ENCODE peak calls at places on chromosomes 5 and 9, in seven cellular contexts. One of them, this sample, is unnamed. For H3K9me3, the result is how much of the 10 kb centered on the place peaks cover.

GRCh38 chr9:89483592-89484474 is 14.1 kb downstream of the SEMA4D start:
- DNase-seq in CD8-positive, alpha-beta memory T cell: peak
- DNase-seq in left ventricle myocardium inferior: no peak
- DNase-seq in small intestine: no peak
- DNase-seq in Panc1: no peak
- DNase-seq in psoas muscle: no peak
- DNase-seq in colonic mucosa: no peak
- DNase-seq in this sample: no peak

GRCh38 chr5:117454716-117455212 is 880.1 kb upstream of the SEMA6A start:
- DNase-seq in small intestine: peak
- DNase-seq in CD8-positive, alpha-beta memory T cell: peak
- DNase-seq in colonic mucosa: peak
- DNase-seq in psoas muscle: peak
- DNase-seq in left ventricle myocardium inferior: peak
- DNase-seq in Panc1: peak
- DNase-seq in this sample: no peak

GRCh38 chr5:138408023-138408422 is 30.8 kb upstream of the REEP2 start:
- DNase-seq in Panc1: no peak
- DNase-seq in left ventricle myocardium inferior: no peak
- DNase-seq in CD8-positive, alpha-beta memory T cell: no peak
- DNase-seq in psoas muscle: no peak
- DNase-seq in small intestine: peak
- DNase-seq in colonic mucosa: peak
- DNase-seq in this sample: no peak

GRCh38 chr5:22998775-22999174 is 145.6 kb upstream of the CDH12 start:
- DNase-seq in CD8-positive, alpha-beta memory T cell: no peak
- DNase-seq in colonic mucosa: no peak
- DNase-seq in Panc1: no peak
- DNase-seq in small intestine: no peak
- DNase-seq in psoas muscle: no peak
- DNase-seq in left ventricle myocardium inferior: no peak
- DNase-seq in this sample: no peak

GRCh38 chr5:38821679-38822078 is 24.1 kb upstream of the OSMR start:
- DNase-seq in CD8-positive, alpha-beta memory T cell: no peak
- DNase-seq in colonic mucosa: no peak
- DNase-seq in small intestine: no peak
- DNase-seq in Panc1: no peak
- DNase-seq in psoas muscle: no peak
- DNase-seq in left ventricle myocardium inferior: no peak
- DNase-seq in this sample: no peak

GRCh38 chr9:95171001-95171400 is 146.5 kb downstream of the FANCC start:
- DNase-seq in left ventricle myocardium inferior: no peak
- DNase-seq in colonic mucosa: no peak
- DNase-seq in small intestine: no peak
- DNase-seq in psoas muscle: no peak
- DNase-seq in CD8-positive, alpha-beta memory T cell: no peak
- DNase-seq in Panc1: no peak
- DNase-seq in this sample: no peak

GRCh38 chr5:108983456-108984092 is 235.9 kb downstream of the FER start:
- DNase-seq in CD8-positive, alpha-beta memory T cell: no peak
- DNase-seq in psoas muscle: no peak
- DNase-seq in left ventricle myocardium inferior: no peak
- DNase-seq in Panc1: no peak
- DNase-seq in small intestine: no peak
- DNase-seq in colonic mucosa: no peak
- DNase-seq in this sample: no peak

GRCh38 chr9:129752915-129753724 is at the start of gene PTGES:
- DNase-seq in Panc1: no peak
- DNase-seq in colonic mucosa: peak
- DNase-seq in small intestine: peak
- DNase-seq in psoas muscle: peak
- DNase-seq in left ventricle myocardium inferior: peak
- DNase-seq in CD8-positive, alpha-beta memory T cell: peak
- DNase-seq in this sample: peak

GRCh38 chr5:128258387-128258786 is 174.8 kb downstream of the SLC12A2 start:
- DNase-seq in Panc1: no peak
- DNase-seq in CD8-positive, alpha-beta memory T cell: no peak
- DNase-seq in left ventricle myocardium inferior: no peak
- DNase-seq in psoas muscle: no peak
- DNase-seq in small intestine: no peak
- DNase-seq in colonic mucosa: no peak
- DNase-seq in this sample: no peak

GRCh38 chr9:125744616-125745387 is 2.4 kb upstream of the PBX3 start:
- DNase-seq in small intestine: no peak
- DNase-seq in colonic mucosa: no peak
- DNase-seq in left ventricle myocardium inferior: no peak
- DNase-seq in Panc1: no peak
- DNase-seq in CD8-positive, alpha-beta memory T cell: no peak
- DNase-seq in psoas muscle: no peak
- DNase-seq in this sample: no peak

GRCh38 chr5:170154297-170154696 is 48.6 kb downstream of the FOXI1 start:
- DNase-seq in CD8-positive, alpha-beta memory T cell: no peak
- DNase-seq in small intestine: no peak
- DNase-seq in psoas muscle: no peak
- DNase-seq in left ventricle myocardium inferior: no peak
- DNase-seq in colonic mucosa: no peak
- DNase-seq in Panc1: no peak
- DNase-seq in this sample: no peak

GRCh38 chr5:87400305-87400899 is 12.3 kb downstream of the CCNH start:
- DNase-seq in Panc1: no peak
- DNase-seq in left ventricle myocardium inferior: no peak
- DNase-seq in colonic mucosa: no peak
- DNase-seq in small intestine: peak
- DNase-seq in psoas muscle: no peak
- DNase-seq in CD8-positive, alpha-beta memory T cell: peak
- DNase-seq in this sample: no peak

GRCh38 chr5:140041099-140041491 is 2.0 kb downstream of the NRG2 start:
- DNase-seq in colonic mucosa: no peak
- DNase-seq in left ventricle myocardium inferior: no peak
- DNase-seq in CD8-positive, alpha-beta memory T cell: no peak
- DNase-seq in small intestine: no peak
- DNase-seq in psoas muscle: no peak
- DNase-seq in Panc1: no peak
- DNase-seq in this sample: no peak

GRCh38 chr9:25742241-25742640 is 64.0 kb upstream of the TUSC1 start:
- DNase-seq in psoas muscle: no peak
- DNase-seq in colonic mucosa: no peak
- DNase-seq in Panc1: no peak
- DNase-seq in left ventricle myocardium inferior: no peak
- DNase-seq in CD8-positive, alpha-beta memory T cell: no peak
- DNase-seq in small intestine: no peak
- DNase-seq in this sample: no peak

GRCh38 chr5:39253211-39253610 is 33.8 kb upstream of the FYB1 start:
- DNase-seq in left ventricle myocardium inferior: no peak
- DNase-seq in small intestine: no peak
- DNase-seq in psoas muscle: no peak
- DNase-seq in CD8-positive, alpha-beta memory T cell: no peak
- DNase-seq in Panc1: no peak
- DNase-seq in colonic mucosa: no peak
- DNase-seq in this sample: no peak

GRCh38 chr9:121424024-121424432 is 54.0 kb upstream of the STOM start:
- DNase-seq in psoas muscle: no peak
- DNase-seq in Panc1: no peak
- DNase-seq in colonic mucosa: no peak
- DNase-seq in CD8-positive, alpha-beta memory T cell: no peak
- DNase-seq in small intestine: no peak
- DNase-seq in left ventricle myocardium inferior: no peak
- DNase-seq in this sample: no peak

GRCh38 chr5:16721151-16722102 is 104.6 kb upstream of the RETREG1 start:
- DNase-seq in Panc1: no peak
- DNase-seq in left ventricle myocardium inferior: no peak
- DNase-seq in CD8-positive, alpha-beta memory T cell: no peak
- DNase-seq in psoas muscle: no peak
- DNase-seq in colonic mucosa: no peak
- DNase-seq in small intestine: peak
- DNase-seq in this sample: no peak

GRCh38 chr9:4892501-4893194 is 92.4 kb upstream of the JAK2 start:
- DNase-seq in left ventricle myocardium inferior: no peak
- DNase-seq in psoas muscle: no peak
- DNase-seq in small intestine: no peak
- DNase-seq in Panc1: no peak
- DNase-seq in CD8-positive, alpha-beta memory T cell: no peak
- DNase-seq in colonic mucosa: no peak
- DNase-seq in this sample: no peak

GRCh38 chr5:110092955-110093785 is 403.4 kb downstream of the MAN2A1 start:
- DNase-seq in left ventricle myocardium inferior: no peak
- DNase-seq in Panc1: no peak
- DNase-seq in CD8-positive, alpha-beta memory T cell: no peak
- DNase-seq in psoas muscle: no peak
- DNase-seq in colonic mucosa: no peak
- DNase-seq in small intestine: peak
- DNase-seq in this sample: no peak

GRCh38 chr5:5179079-5179478 is 38.9 kb downstream of the ADAMTS16 start:
- DNase-seq in psoas muscle: no peak
- DNase-seq in CD8-positive, alpha-beta memory T cell: no peak
- DNase-seq in left ventricle myocardium inferior: no peak
- DNase-seq in colonic mucosa: no peak
- DNase-seq in small intestine: no peak
- DNase-seq in Panc1: no peak
- DNase-seq in this sample: no peak

GRCh38 chr5:16881253-16881652 is 54.8 kb downstream of the MYO10 start:
- DNase-seq in psoas muscle: no peak
- DNase-seq in colonic mucosa: peak
- DNase-seq in small intestine: peak
- DNase-seq in left ventricle myocardium inferior: no peak
- DNase-seq in CD8-positive, alpha-beta memory T cell: no peak
- DNase-seq in Panc1: no peak
- DNase-seq in this sample: no peak

GRCh38 chr5:72149742-72150141 is 42.5 kb downstream of the MAP1B start:
- DNase-seq in colonic mucosa: no peak
- DNase-seq in CD8-positive, alpha-beta memory T cell: no peak
- DNase-seq in psoas muscle: no peak
- DNase-seq in left ventricle myocardium inferior: no peak
- DNase-seq in Panc1: no peak
- DNase-seq in small intestine: no peak
- DNase-seq in this sample: no peak

GRCh38 chr5:161369032-161369431 is 177.5 kb downstream of the GABRB2 start:
- DNase-seq in psoas muscle: no peak
- DNase-seq in small intestine: no peak
- DNase-seq in Panc1: no peak
- DNase-seq in colonic mucosa: no peak
- DNase-seq in CD8-positive, alpha-beta memory T cell: no peak
- DNase-seq in left ventricle myocardium inferior: no peak
- DNase-seq in this sample: no peak

GRCh38 chr9:124808246-124808956 is 31.5 kb downstream of the OLFML2A start:
- DNase-seq in psoas muscle: no peak
- DNase-seq in small intestine: no peak
- DNase-seq in colonic mucosa: no peak
- DNase-seq in left ventricle myocardium inferior: no peak
- DNase-seq in CD8-positive, alpha-beta memory T cell: no peak
- DNase-seq in Panc1: no peak
- DNase-seq in this sample: no peak

GRCh38 chr9:112028242-112029221 is 131.9 kb downstream of the UGCG start:
- DNase-seq in colonic mucosa: no peak
- DNase-seq in left ventricle myocardium inferior: no peak
- DNase-seq in small intestine: no peak
- DNase-seq in Panc1: no peak
- DNase-seq in CD8-positive, alpha-beta memory T cell: no peak
- DNase-seq in psoas muscle: no peak
- DNase-seq in this sample: no peak

GRCh38 chr9:113992994-113993393 is 85.1 kb downstream of the AMBP start:
- DNase-seq in small intestine: no peak
- DNase-seq in colonic mucosa: no peak
- DNase-seq in Panc1: no peak
- DNase-seq in CD8-positive, alpha-beta memory T cell: no peak
- DNase-seq in left ventricle myocardium inferior: no peak
- DNase-seq in psoas muscle: no peak
- DNase-seq in this sample: peak

GRCh38 chr5:115751176-115751575 is 65.3 kb downstream of the CDO1 start:
- DNase-seq in small intestine: no peak
- DNase-seq in colonic mucosa: no peak
- DNase-seq in Panc1: no peak
- DNase-seq in psoas muscle: no peak
- DNase-seq in CD8-positive, alpha-beta memory T cell: no peak
- DNase-seq in left ventricle myocardium inferior: no peak
- DNase-seq in this sample: no peak

GRCh38 chr5:96946381-96946780 is 10.5 kb downstream of the LNPEP start:
- DNase-seq in CD8-positive, alpha-beta memory T cell: no peak
- DNase-seq in small intestine: no peak
- DNase-seq in psoas muscle: no peak
- DNase-seq in left ventricle myocardium inferior: no peak
- DNase-seq in colonic mucosa: no peak
- DNase-seq in Panc1: no peak
- DNase-seq in this sample: no peak

GRCh38 chr5:111511174-111512025 is 935 bp downstream of the STARD4 start:
- DNase-seq in CD8-positive, alpha-beta memory T cell: no peak
- DNase-seq in small intestine: peak
- DNase-seq in Panc1: no peak
- DNase-seq in left ventricle myocardium inferior: no peak
- DNase-seq in colonic mucosa: peak
- DNase-seq in psoas muscle: no peak
- DNase-seq in this sample: no peak

GRCh38 chr9:69175488-69175872 is 1.4 kb downstream of the TJP2 start:
- DNase-seq in left ventricle myocardium inferior: no peak
- DNase-seq in CD8-positive, alpha-beta memory T cell: no peak
- DNase-seq in colonic mucosa: no peak
- DNase-seq in small intestine: no peak
- DNase-seq in Panc1: no peak
- DNase-seq in psoas muscle: no peak
- DNase-seq in this sample: no peak

GRCh38 chr5:148816357-148816756 is 10.1 kb upstream of the ADRB2 start:
- DNase-seq in CD8-positive, alpha-beta memory T cell: no peak
- DNase-seq in psoas muscle: no peak
- DNase-seq in Panc1: no peak
- DNase-seq in left ventricle myocardium inferior: no peak
- DNase-seq in small intestine: no peak
- DNase-seq in colonic mucosa: no peak
- DNase-seq in this sample: no peak
- H3K4me3 ChIP-seq in CD8-positive, alpha-beta memory T cell: no peak
- H3K4me3 ChIP-seq in psoas muscle: no peak
- H3K4me3 ChIP-seq in Panc1: no peak
- H3K4me3 ChIP-seq in left ventricle myocardium inferior: no peak
- H3K4me3 ChIP-seq in small intestine: no peak
- H3K4me3 ChIP-seq in colonic mucosa: no peak
- H3K4me3 ChIP-seq in this sample: no peak

GRCh38 chr5:2724831-2725230 is 26.6 kb downstream of the IRX2 start:
- DNase-seq in small intestine: no peak
- DNase-seq in psoas muscle: no peak
- DNase-seq in left ventricle myocardium inferior: no peak
- DNase-seq in colonic mucosa: no peak
- DNase-seq in Panc1: no peak
- DNase-seq in CD8-positive, alpha-beta memory T cell: no peak
- DNase-seq in this sample: peak
- H3K9me3 ChIP-seq in small intestine: under half
- H3K9me3 ChIP-seq in psoas muscle: under half
- H3K9me3 ChIP-seq in left ventricle myocardium inferior: under half
- H3K9me3 ChIP-seq in colonic mucosa: under half
- H3K9me3 ChIP-seq in Panc1: under half
- H3K9me3 ChIP-seq in CD8-positive, alpha-beta memory T cell: under half
- H3K9me3 ChIP-seq in this sample: under half

GRCh38 chr5:37715957-37716356 is 123.9 kb downstream of the GDNF start:
- DNase-seq in CD8-positive, alpha-beta memory T cell: no peak
- DNase-seq in small intestine: no peak
- DNase-seq in left ventricle myocardium inferior: no peak
- DNase-seq in colonic mucosa: no peak
- DNase-seq in Panc1: no peak
- DNase-seq in psoas muscle: no peak
- DNase-seq in this sample: no peak
- H3K4me3 ChIP-seq in CD8-positive, alpha-beta memory T cell: no peak
- H3K4me3 ChIP-seq in small intestine: no peak
- H3K4me3 ChIP-seq in left ventricle myocardium inferior: no peak
- H3K4me3 ChIP-seq in colonic mucosa: no peak
- H3K4me3 ChIP-seq in Panc1: no peak
- H3K4me3 ChIP-seq in psoas muscle: no peak
- H3K4me3 ChIP-seq in this sample: no peak

GRCh38 chr5:43469671-43470396 is 13.8 kb downstream of the TMEM267 start:
- DNase-seq in left ventricle myocardium inferior: no peak
- DNase-seq in colonic mucosa: no peak
- DNase-seq in CD8-positive, alpha-beta memory T cell: no peak
- DNase-seq in Panc1: no peak
- DNase-seq in psoas muscle: no peak
- DNase-seq in small intestine: peak
- DNase-seq in this sample: no peak
- H3K9me3 ChIP-seq in left ventricle myocardium inferior: under half
- H3K9me3 ChIP-seq in colonic mucosa: under half
- H3K9me3 ChIP-seq in CD8-positive, alpha-beta memory T cell: under half
- H3K9me3 ChIP-seq in Panc1: under half
- H3K9me3 ChIP-seq in psoas muscle: under half
- H3K9me3 ChIP-seq in small intestine: under half
- H3K9me3 ChIP-seq in this sample: under half